ENCODE peak calls at places on chromosomes 2 and 18, in five cellular contexts. M is thyroid gland, P is prostate gland, X is bronchial epithelial cell, V is endothelial cell. J is an unnamed sample.
A peak's percentile ranks its signal among the peaks of the same experiment; 100 is the strongest.

GRCh38 chr2:179344970-179345369 is 80.3 kb upstream of the SESTD1 start:
- DNase-seq in M (no peak), P (no peak), X (peak; percentile 22), V (no peak), J (no peak)

GRCh38 chr18:79955302-79956075 is 4.0 kb upstream of the SLC66A2 start:
- DNase-seq in M (no peak), P (no peak), X (no peak), V (no peak), J (no peak)

GRCh38 chr2:226336283-226336682 is 463.3 kb downstream of the IRS1 start:
- DNase-seq in M (no peak), P (no peak), X (peak; percentile 47), V (no peak), J (no peak)

GRCh38 chr2:133377021-133377481 is 191.2 kb downstream of the NCKAP5 start:
- DNase-seq in M (no peak), P (no peak), X (peak; percentile 70), V (no peak), J (no peak)

GRCh38 chr2:241378816-241379215 is 22.7 kb downstream of the FARP2 start:
- DNase-seq in M (no peak), P (no peak), X (no peak), V (no peak), J (no peak)

GRCh38 chr2:22281033-22281432 is 1103.9 kb upstream of the KLHL29 start:
- DNase-seq in M (no peak), P (no peak), X (peak; percentile 38), V (no peak), J (no peak)

GRCh38 chr2:170973225-170973491 is 44.1 kb downstream of the GORASP2 start:
- DNase-seq in M (no peak), P (no peak), X (peak; percentile 66), V (no peak), J (no peak)

GRCh38 chr2:180322781-180323180 is 315.7 kb upstream of the CWC22 start:
- DNase-seq in M (no peak), P (no peak), X (peak; percentile 71), V (no peak), J (no peak)

GRCh38 chr2:237860273-237860935 is 981 bp downstream of the RAMP1 start:
- DNase-seq in M (no peak), P (no peak), X (no peak), V (no peak), J (no peak)

GRCh38 chr2:240512109-240512485 is 45.7 kb downstream of the ANKMY1 start:
- DNase-seq in M (no peak), P (no peak), X (no peak), V (no peak), J (no peak)

GRCh38 chr2:58448065-58448507 is 207.0 kb upstream of the FANCL start:
- DNase-seq in M (peak; percentile 56), P (no peak), X (peak; percentile 69), V (peak; percentile 73), J (peak; percentile 76)

GRCh38 chr18:38526922-38527321 is 961.3 kb upstream of the CELF4 start:
- DNase-seq in M (no peak), P (no peak), X (peak; percentile 64), V (no peak), J (no peak)

GRCh38 chr2:230330725-230331124 is 3.7 kb downstream of the SP140L start:
- DNase-seq in M (no peak), P (no peak), X (no peak), V (no peak), J (no peak)

GRCh38 chr2:119323459-119323858 is 43.2 kb downstream of the C2orf76 start:
- DNase-seq in M (peak; percentile 70), P (no peak), X (peak; percentile 66), V (no peak), J (no peak)

GRCh38 chr2:119317556-119317955 is 49.1 kb downstream of the C2orf76 start:
- DNase-seq in M (no peak), P (no peak), X (no peak), V (no peak), J (no peak)

GRCh38 chr2:119316066-119316465 is 50.6 kb downstream of the C2orf76 start:
- DNase-seq in M (no peak), P (no peak), X (no peak), V (no peak), J (no peak)

GRCh38 chr2:119315241-119315925 is 51.3 kb downstream of the C2orf76 start:
- DNase-seq in M (no peak), P (no peak), X (peak; percentile 8), V (no peak), J (no peak)

GRCh38 chr2:119319593-119319992 is 47.0 kb downstream of the C2orf76 start:
- DNase-seq in M (no peak), P (no peak), X (no peak), V (no peak), J (no peak)
- TF ChIP-seq CTCF in M (no peak), P (no peak), X (no peak), V (no peak), J (no peak)

GRCh38 chr2:54336977-54337255 is 80.9 kb upstream of the TSPYL6 start:
- DNase-seq in M (no peak), P (no peak), X (no peak), V (no peak), J (no peak)

GRCh38 chr2:54347622-54348021 is 91.6 kb upstream of the TSPYL6 start:
- DNase-seq in M (no peak), P (no peak), X (no peak), V (no peak), J (no peak)

GRCh38 chr2:54342603-54343002 is 86.6 kb upstream of the TSPYL6 start:
- DNase-seq in M (no peak), P (no peak), X (no peak), V (no peak), J (no peak)

GRCh38 chr2:54336136-54336976 is 80.3 kb upstream of the TSPYL6 start:
- DNase-seq in M (no peak), P (no peak), X (peak; percentile 25), V (no peak), J (no peak)

DNA sequence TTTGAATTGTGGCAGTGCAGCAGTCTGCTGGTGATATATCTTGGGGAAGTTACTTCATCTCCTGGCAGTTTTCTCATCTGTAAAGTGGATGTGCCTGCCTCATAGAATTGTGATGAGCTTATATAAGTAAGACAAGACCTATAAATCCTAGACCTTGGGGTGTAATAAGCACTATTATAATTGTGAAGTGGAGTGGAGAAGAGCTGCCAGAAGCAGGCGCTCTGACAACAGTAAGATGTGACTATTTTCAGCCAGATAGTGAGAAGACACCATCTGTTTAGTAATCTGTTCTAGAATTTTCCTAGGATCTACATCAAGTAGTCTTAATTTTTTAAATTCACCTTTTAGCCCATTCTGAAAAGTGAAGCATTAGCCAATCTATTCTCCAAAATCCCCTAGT is 85.6 kb upstream of the TSPYL6 start:
- DNase-seq in M (no peak), P (no peak), X (no peak), V (no peak), J (no peak)
- TF ChIP-seq CTCF in M (no peak), P (no peak), X (no peak), V (no peak), J (no peak)

DNA sequence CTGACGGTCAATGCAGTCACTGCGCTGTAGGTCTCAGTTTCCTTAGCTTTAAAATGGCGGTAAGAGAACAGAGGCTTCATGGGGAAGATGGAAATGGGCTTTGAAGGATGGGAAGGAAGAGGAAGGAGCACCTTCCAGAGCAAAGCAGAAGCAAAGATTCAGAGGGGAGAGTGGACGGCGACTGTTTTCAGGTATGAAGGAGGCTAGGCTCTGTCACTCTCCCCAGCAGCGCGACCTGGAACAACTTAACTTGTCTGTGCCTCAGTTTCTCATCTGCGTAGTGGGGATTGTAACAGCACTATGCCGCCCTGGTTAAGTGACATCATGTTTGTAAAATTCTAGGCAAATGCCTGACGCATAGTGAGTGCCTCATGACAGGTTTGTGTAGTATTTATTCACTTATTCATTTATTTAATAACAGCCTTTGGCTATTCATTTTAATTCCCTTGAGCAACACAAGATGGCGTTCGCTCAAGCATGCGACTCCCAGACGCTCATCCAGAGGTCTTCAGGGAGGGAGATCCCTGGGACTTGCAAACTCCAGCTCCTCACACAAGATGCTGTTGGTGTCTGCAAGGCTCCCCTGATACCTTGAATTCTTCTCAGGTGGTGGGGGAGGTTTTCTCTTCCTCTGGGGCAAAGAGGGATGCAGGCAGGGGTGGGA is 336.3 kb downstream of the DYSF start:
- DNase-seq in M (no peak), P (no peak), X (no peak), V (no peak), J (no peak)
- TF ChIP-seq CTCF in M (no peak), P (no peak), X (no peak), V (no peak), J (no peak)

GRCh38 chr18:22112215-22112614 is 57.2 kb upstream of the GATA6 start:
- DNase-seq in M (no peak), P (no peak), X (no peak), V (no peak), J (no peak)
- TF ChIP-seq CTCF in M (no peak), P (no peak), X (no peak), V (no peak), J (no peak)

GRCh38 chr2:203097735-203098134 is 83.1 kb downstream of the NBEAL1 start:
- DNase-seq in M (no peak), P (no peak), X (peak; percentile 20), V (no peak), J (no peak)
- TF ChIP-seq CTCF in M (no peak), P (no peak), X (no peak), V (peak; percentile 29), J (peak; percentile 49)

DNA sequence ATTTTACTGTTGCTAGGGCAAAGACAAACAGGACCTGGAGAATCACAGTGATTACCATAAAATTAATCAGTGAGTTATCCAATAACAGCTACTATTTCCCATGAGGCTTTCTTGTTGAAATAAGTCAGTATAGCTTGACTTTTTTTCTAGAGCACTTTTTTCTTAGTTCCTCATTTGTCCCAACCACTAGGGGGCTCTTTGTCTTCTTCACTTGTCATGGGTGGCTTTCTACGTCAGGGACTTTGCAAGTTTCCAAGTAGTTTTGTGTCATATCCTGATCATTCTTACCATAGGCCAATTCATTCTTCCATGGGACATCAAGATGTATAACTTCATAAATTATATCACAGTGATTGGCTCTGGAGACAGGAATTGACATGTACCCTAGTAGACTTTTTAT is 1019.6 kb upstream of the PIK3C3 start:
- DNase-seq in M (no peak), P (no peak), X (peak; percentile 34), V (peak; percentile 25), J (no peak)
- TF ChIP-seq CTCF in M (no peak), P (no peak), X (peak; percentile 46), V (peak; percentile 79), J (peak; percentile 75)

DNA sequence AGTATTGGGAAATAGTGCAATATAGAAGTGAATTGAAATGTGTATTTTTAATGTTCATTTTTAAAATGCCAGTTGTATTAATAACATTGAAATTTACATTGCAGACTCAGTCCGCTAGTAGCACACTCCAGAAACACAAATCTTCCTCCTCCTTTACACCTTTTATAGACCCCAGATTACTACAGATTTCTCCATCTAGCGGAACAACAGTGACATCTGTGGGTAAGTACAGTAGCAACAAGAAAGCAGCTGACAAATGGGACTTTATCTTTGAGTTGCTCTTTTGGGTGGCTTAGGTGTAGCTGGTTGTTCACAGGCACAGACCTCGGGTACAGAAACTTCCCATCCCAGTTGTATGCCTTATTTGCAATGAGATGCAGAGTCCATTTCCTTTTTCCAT is 118.2 kb upstream of the IL1R2 start:
- DNase-seq in M (no peak), P (no peak), X (no peak), V (no peak), J (no peak)
- TF ChIP-seq CTCF in M (no peak), P (no peak), X (peak; percentile 13), V (no peak), J (no peak)